ENCODE peak calls at places on chromosomes 4 and X, in four cellular contexts. B is WTC11, F is K562, T is HepG2. K is an unnamed sample.

GRCh38 chrX:70454441-70455365 is 10.1 kb downstream of the DLG3 start:
- DNase-seq in T (peak), F (peak), B (peak), K (peak)

GRCh38 chr4:71162386-71162785 is 168.9 kb downstream of the DCK start:
- DNase-seq in B (no peak), T (no peak), F (no peak), K (no peak)

GRCh38 chrX:70171636-70172035 is 5.6 kb upstream of the DGAT2L6 start:
- DNase-seq in B (no peak), T (no peak), F (no peak), K (no peak)

GRCh38 chr4:79540143-79540542 is 132.1 kb upstream of the GK2 start:
- DNase-seq in F (no peak), B (no peak), T (no peak), K (no peak)

GRCh38 chr4:173526034-173526482 is 4.0 kb downstream of the HAND2 start:
- DNase-seq in F (peak), T (no peak), B (no peak), K (no peak)

GRCh38 chr4:14387647-14388046 is 614.6 kb upstream of the CPEB2 start:
- DNase-seq in B (no peak), F (no peak), T (no peak), K (no peak)

GRCh38 chr4:185520119-185520518 is 15.2 kb downstream of the PDLIM3 start:
- DNase-seq in F (no peak), T (no peak), B (no peak), K (no peak)

GRCh38 chr4:89056953-89057398 is at the start of gene FAM13A:
- DNase-seq in B (peak), F (peak), T (peak), K (peak)

GRCh38 chr4:88350786-88351185 is 27.9 kb upstream of the HERC6 start:
- DNase-seq in B (no peak), F (no peak), T (no peak), K (no peak)

GRCh38 chr4:139711461-139711860 is 45.8 kb downstream of the MGST2 start:
- DNase-seq in F (peak), B (no peak), T (no peak), K (no peak)

GRCh38 chrX:2781226-2781571 is 29.4 kb downstream of the XG start:
- DNase-seq in B (no peak), T (no peak), F (no peak), K (no peak)

GRCh38 chr4:143346208-143346607 is 9.5 kb downstream of the GAB1 start:
- DNase-seq in B (no peak), F (no peak), T (no peak), K (no peak)

GRCh38 chr4:188246488-188246887 is 107.2 kb downstream of the TRIML1 start:
- DNase-seq in B (peak), F (no peak), T (no peak), K (no peak)

GRCh38 chrX:110081740-110082139 is 78.8 kb downstream of the TMEM164 start:
- DNase-seq in F (no peak), B (no peak), T (no peak), K (no peak)

GRCh38 chr4:678331-678734 is 4.0 kb downstream of the MYL5 start:
- DNase-seq in T (no peak), F (no peak), B (no peak), K (no peak)

GRCh38 chrX:17547658-17548057 is 172.7 kb downstream of the NHS start:
- DNase-seq in B (no peak), F (peak), T (peak), K (no peak)

GRCh38 chrX:68396953-68397352 is 36.3 kb downstream of the OPHN1 start:
- DNase-seq in F (no peak), T (no peak), B (no peak), K (peak)

GRCh38 chrX:48086119-48086518 is 14.7 kb upstream of the ZNF630 start:
- DNase-seq in T (peak), B (no peak), F (no peak), K (no peak)

GRCh38 chr4:74370912-74371311 is 6.0 kb downstream of the EREG start:
- DNase-seq in F (peak), B (peak), T (peak), K (peak)

GRCh38 chr4:118351851-118352827 is 664 bp downstream of the PRSS12 start:
- DNase-seq in F (no peak), B (peak), T (peak), K (peak)

GRCh38 chr4:24880171-24880570 is 32.7 kb downstream of the CCDC149 start:
- DNase-seq in T (no peak), F (no peak), B (no peak), K (no peak)

GRCh38 chrX:152821145-152821765 is 9.3 kb downstream of the CETN2 start:
- DNase-seq in B (peak), F (peak), T (peak), K (peak)

GRCh38 chr4:170391066-170391754 is 301.5 kb upstream of the AADAT start:
- DNase-seq in T (no peak), B (no peak), F (no peak), K (no peak)

GRCh38 chr4:56981795-56982201 is 3.1 kb downstream of the POLR2B start:
- DNase-seq in B (no peak), F (peak), T (no peak), K (no peak)

GRCh38 chr4:55545681-55546632 is 752 bp downstream of the CLOCK start:
- DNase-seq in T (peak), F (peak), B (peak), K (peak)

GRCh38 chrX:67614006-67614405 is 70.2 kb downstream of the AR start:
- DNase-seq in T (no peak), B (no peak), F (no peak), K (no peak)

GRCh38 chr4:175109933-175110332 is 191.8 kb downstream of the ADAM29 start:
- DNase-seq in F (peak), B (peak), T (no peak), K (peak)

GRCh38 chr4:81453024-81453423 is 18.7 kb downstream of the RASGEF1B start:
- DNase-seq in B (peak), F (no peak), T (no peak), K (no peak)

GRCh38 chrX:100263650-100264049 is 146.4 kb downstream of the PCDH19 start:
- DNase-seq in T (no peak), B (no peak), F (no peak), K (no peak)

GRCh38 chr4:2787230-2788100 is 5.4 kb upstream of the SH3BP2 start:
- DNase-seq in B (peak), F (no peak), T (no peak), K (no peak)

GRCh38 chr4:42588909-42589308 is 68.0 kb downstream of the ATP8A1 start:
- DNase-seq in F (peak), B (no peak), T (no peak), K (no peak)

GRCh38 chrX:19388064-19388679 is 44.4 kb downstream of the PDHA1 start:
- DNase-seq in B (no peak), T (no peak), F (no peak), K (no peak)

GRCh38 chrX:19386679-19387078 is 43.0 kb downstream of the PDHA1 start:
- DNase-seq in F (no peak), T (no peak), B (no peak), K (no peak)

GRCh38 chrX:19377799-19378198 is 34.1 kb downstream of the PDHA1 start:
- DNase-seq in T (no peak), B (no peak), F (no peak), K (no peak)

GRCh38 chrX:19381326-19381725 is 37.6 kb downstream of the PDHA1 start:
- DNase-seq in B (no peak), F (no peak), T (no peak), K (no peak)

GRCh38 chrX:19382500-19383145 is 38.9 kb downstream of the PDHA1 start:
- DNase-seq in F (peak), T (peak), B (peak), K (peak)
- TF ChIP-seq ELF4 in F (no peak), T (no peak), B (no peak), K (no peak)

DNA sequence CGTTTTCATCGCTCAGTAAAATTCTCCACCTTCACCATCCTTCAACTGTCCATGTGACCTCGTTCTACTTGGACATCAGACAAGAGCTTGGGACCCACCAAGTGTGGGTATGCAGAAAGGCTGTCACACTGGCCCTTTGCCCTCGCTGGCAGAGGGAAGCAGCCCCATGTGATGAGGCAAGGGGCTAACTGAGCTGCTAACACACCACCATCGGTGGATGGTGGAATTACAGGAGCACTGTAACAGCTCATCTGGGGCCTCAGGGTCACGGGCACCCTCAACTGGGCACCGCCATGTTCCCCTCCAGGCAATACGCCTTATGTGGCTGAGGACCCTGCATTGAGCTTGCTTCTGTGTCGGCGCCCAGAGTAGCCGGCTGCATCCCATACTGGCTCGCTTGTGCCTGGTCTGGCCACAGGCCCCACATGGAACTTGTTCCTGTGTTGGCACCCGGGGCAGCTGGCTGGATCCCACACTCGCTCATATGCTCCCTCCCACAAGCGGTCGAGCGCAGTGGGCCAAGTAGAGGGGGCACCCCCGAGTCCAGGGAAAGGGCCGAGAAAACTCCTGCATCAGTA is 109.5 kb downstream of the TAB3 start:
- DNase-seq in B (no peak), T (no peak), F (peak), K (no peak)
- TF ChIP-seq ELF4 in B (no peak), T (no peak), F (no peak), K (no peak)

GRCh38 chr4:157896726-157897125 is 276.1 kb downstream of the GASK1B start:
- DNase-seq in B (no peak), F (no peak), T (no peak), K (no peak)
- TF ChIP-seq ELF4 in B (no peak), F (no peak), T (no peak), K (no peak)

DNA sequence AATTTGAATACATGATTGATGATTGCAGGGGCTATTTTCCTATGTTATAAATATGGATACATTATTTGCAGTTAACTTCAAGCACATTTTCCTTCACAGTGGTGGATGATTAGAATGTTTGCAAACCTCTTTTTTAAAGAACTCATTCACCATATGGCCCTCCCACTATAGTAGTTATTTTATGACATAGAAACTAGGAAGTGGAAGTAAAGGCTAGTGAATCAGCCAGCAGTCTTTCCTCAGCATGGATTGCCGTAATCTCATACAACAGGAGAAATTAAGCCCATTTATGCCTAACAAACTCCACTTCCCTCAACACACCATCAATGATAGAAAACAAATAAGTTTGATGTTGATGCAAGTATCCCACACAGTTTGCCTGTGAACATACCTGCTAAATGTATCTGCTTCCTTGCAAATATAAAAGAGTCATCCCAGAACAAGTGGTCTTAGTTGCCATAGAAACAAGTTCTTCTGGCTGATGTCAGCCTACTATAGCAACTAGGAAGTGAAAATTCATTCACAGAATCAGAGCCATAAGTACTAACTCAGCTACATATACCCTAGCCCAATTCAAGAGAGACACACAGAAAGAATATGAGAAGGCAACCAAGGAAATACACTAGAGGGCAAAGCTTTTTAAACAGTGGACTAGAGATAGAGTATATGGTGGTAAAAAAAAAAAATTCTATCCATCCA is 100.9 kb upstream of the RADX start:
- DNase-seq in F (no peak), T (no peak), B (no peak), K (no peak)
- TF ChIP-seq ELF4 in F (no peak), T (no peak), B (no peak), K (no peak)

GRCh38 chr4:37602454-37603069 is 83.6 kb downstream of the RELL1 start:
- DNase-seq in F (no peak), T (no peak), B (no peak), K (no peak)
- TF ChIP-seq ELF4 in F (no peak), T (no peak), B (no peak), K (no peak)